ENCODE peak calls at places on chromosomes 7 and 10, in five cellular contexts. O is aorta, J is SW 1271, Z is NCI-H2227 treated with DMSO at 0.1 percent for 48 hours, V is lung. X is an unnamed sample.
A peak's percentile ranks its signal among the peaks of the same experiment; 100 is the strongest.

GRCh38 chr10:55370021-55370420 is 569.0 kb upstream of the PCDH15 start:
- DNase-seq in O (no peak), J (no peak), V (no peak), Z (peak; percentile 77), X (no peak)

GRCh38 chr10:17062493-17063487 is 66.8 kb downstream of the CUBN start:
- DNase-seq in Z (no peak), V (no peak), J (peak; percentile 76), O (peak; percentile 86), X (no peak)

GRCh38 chr7:120986665-120987064 is 1.8 kb upstream of the CPED1 start:
- DNase-seq in O (no peak), J (no peak), V (no peak), Z (no peak), X (no peak)

GRCh38 chr10:120833222-120833928 is 17.8 kb upstream of the WDR11 start:
- DNase-seq in J (no peak), O (no peak), V (no peak), Z (peak; percentile 21), X (no peak)

GRCh38 chr10:6140141-6140841 is 51.5 kb downstream of the RBM17 start:
- DNase-seq in V (no peak), O (peak; percentile 73), J (no peak), Z (no peak), X (peak; percentile 6)

GRCh38 chr7:121385800-121386179 is 10.3 kb downstream of the FAM3C start:
- DNase-seq in O (no peak), J (no peak), V (no peak), Z (peak; percentile 32), X (peak; percentile 67)

GRCh38 chr10:13399236-13399635 is 51.1 kb upstream of the SEPHS1 start:
- DNase-seq in J (no peak), V (no peak), Z (no peak), O (no peak), X (no peak)

GRCh38 chr7:100034871-100035510 is 14.6 kb upstream of the ZSCAN21 start:
- DNase-seq in J (no peak), Z (no peak), V (no peak), O (no peak), X (no peak)

GRCh38 chr7:155590215-155591023 is 44.1 kb upstream of the CNPY1 start:
- DNase-seq in O (peak; percentile 70), V (peak; percentile 78), J (no peak), Z (no peak), X (peak; percentile 86)

GRCh38 chr7:117673367-117673766 is 193.5 kb downstream of the CFTR start:
- DNase-seq in V (peak; percentile 63), J (no peak), O (no peak), Z (no peak), X (peak; percentile 99)

GRCh38 chr7:134255814-134256213 is 60.9 kb downstream of the SLC35B4 start:
- DNase-seq in V (no peak), O (no peak), Z (no peak), J (no peak), X (no peak)

GRCh38 chr7:134954197-134955082 is 31.9 kb upstream of the AGBL3 start:
- DNase-seq in V (no peak), O (no peak), Z (peak; percentile 51), J (no peak), X (peak; percentile 20)

GRCh38 chr7:124072603-124073324 is 39.9 kb upstream of the TMEM229A start:
- DNase-seq in V (no peak), J (no peak), Z (no peak), O (no peak), X (no peak)

GRCh38 chr10:101780818-101781654 is 2.2 kb downstream of the NPM3 start:
- DNase-seq in O (peak; percentile 87), J (no peak), V (peak; percentile 61), Z (peak; percentile 8), X (peak; percentile 3)

GRCh38 chr10:95304463-95304862 is 13.7 kb upstream of the PDLIM1 start:
- DNase-seq in J (no peak), Z (no peak), V (no peak), O (no peak), X (no peak)

GRCh38 chr10:103449208-103450144 is 2.7 kb downstream of the CALHM2 start:
- DNase-seq in J (no peak), O (no peak), V (no peak), Z (no peak), X (no peak)

GRCh38 chr7:99030951-99031350 is 113.0 kb downstream of the SMURF1 start:
- DNase-seq in V (no peak), J (no peak), Z (no peak), O (no peak), X (no peak)

GRCh38 chr10:64261092-64261491 is 739.9 kb downstream of the REEP3 start:
- DNase-seq in O (no peak), J (no peak), V (no peak), Z (no peak), X (no peak)

GRCh38 chr10:91909178-91909677 is at the start of gene FGFBP3:
- DNase-seq in J (peak; percentile 2), V (no peak), O (no peak), Z (peak; percentile 72), X (peak; percentile 9)

GRCh38 chr7:155369766-155370165 is 72.1 kb downstream of the INSIG1 start:
- DNase-seq in V (no peak), O (peak; percentile 60), J (no peak), Z (no peak), X (no peak)

GRCh38 chr7:16397497-16398210 is 23.7 kb downstream of the CRPPA start:
- DNase-seq in V (no peak), Z (no peak), J (no peak), O (no peak), X (no peak)